ENCODE peak calls at places on chromosomes 4 and X, in eight cellular contexts. One of them, this sample, is unnamed.

GRCh38 chrX:2552621-2553297 is 52.0 kb upstream of the DHRSX start:
- DNase-seq in stimulated activated CD4-positive, alpha-beta T cell treated with anti-CD3 and anti-CD28 coated beads, Interleukin-2, amount 100 ng/mL, for 48 hours: no peak
- DNase-seq in AG08396: peak; percentile 17
- DNase-seq in stimulated activated naive CD4-positive, alpha-beta T cell: no peak
- DNase-seq in AG09309: peak; percentile 94
- DNase-seq in bronchial epithelial cell: no peak
- DNase-seq in AG04450: no peak
- DNase-seq in pancreas: no peak
- DNase-seq in this sample: no peak

GRCh38 chr4:25725870-25726269 is 70.2 kb downstream of the SLC34A2 start:
- DNase-seq in stimulated activated naive CD4-positive, alpha-beta T cell: no peak
- DNase-seq in pancreas: no peak
- DNase-seq in stimulated activated CD4-positive, alpha-beta T cell treated with anti-CD3 and anti-CD28 coated beads, Interleukin-2, amount 100 ng/mL, for 48 hours: no peak
- DNase-seq in AG08396: no peak
- DNase-seq in AG04450: no peak
- DNase-seq in AG09309: no peak
- DNase-seq in bronchial epithelial cell: no peak
- DNase-seq in this sample: no peak

GRCh38 chrX:43870758-43871419 is 11.4 kb downstream of the MAOB start:
- DNase-seq in stimulated activated naive CD4-positive, alpha-beta T cell: no peak
- DNase-seq in AG09309: no peak
- DNase-seq in bronchial epithelial cell: no peak
- DNase-seq in AG08396: no peak
- DNase-seq in pancreas: no peak
- DNase-seq in stimulated activated CD4-positive, alpha-beta T cell treated with anti-CD3 and anti-CD28 coated beads, Interleukin-2, amount 100 ng/mL, for 48 hours: no peak
- DNase-seq in AG04450: no peak
- DNase-seq in this sample: peak; percentile 4

GRCh38 chr4:2818351-2818939 is 25.2 kb upstream of the ADD1 start:
- DNase-seq in AG04450: no peak
- DNase-seq in AG08396: peak; percentile 67
- DNase-seq in stimulated activated naive CD4-positive, alpha-beta T cell: no peak
- DNase-seq in stimulated activated CD4-positive, alpha-beta T cell treated with anti-CD3 and anti-CD28 coated beads, Interleukin-2, amount 100 ng/mL, for 48 hours: no peak
- DNase-seq in bronchial epithelial cell: no peak
- DNase-seq in AG09309: no peak
- DNase-seq in pancreas: no peak
- DNase-seq in this sample: no peak

GRCh38 chr4:189771696-189772361 is 168.8 kb upstream of the FRG1 start:
- DNase-seq in pancreas: no peak
- DNase-seq in stimulated activated CD4-positive, alpha-beta T cell treated with anti-CD3 and anti-CD28 coated beads, Interleukin-2, amount 100 ng/mL, for 48 hours: no peak
- DNase-seq in AG08396: no peak
- DNase-seq in stimulated activated naive CD4-positive, alpha-beta T cell: no peak
- DNase-seq in AG04450: no peak
- DNase-seq in AG09309: no peak
- DNase-seq in bronchial epithelial cell: no peak
- DNase-seq in this sample: no peak

GRCh38 chrX:68177542-68177941 is 255.8 kb downstream of the OPHN1 start:
- DNase-seq in pancreas: no peak
- DNase-seq in stimulated activated CD4-positive, alpha-beta T cell treated with anti-CD3 and anti-CD28 coated beads, Interleukin-2, amount 100 ng/mL, for 48 hours: no peak
- DNase-seq in AG04450: no peak
- DNase-seq in AG08396: no peak
- DNase-seq in bronchial epithelial cell: peak; percentile 20
- DNase-seq in stimulated activated naive CD4-positive, alpha-beta T cell: no peak
- DNase-seq in AG09309: no peak
- DNase-seq in this sample: peak; percentile 2

GRCh38 chr4:18621186-18621585 is 599.6 kb upstream of the LCORL start:
- DNase-seq in AG04450: no peak
- DNase-seq in stimulated activated CD4-positive, alpha-beta T cell treated with anti-CD3 and anti-CD28 coated beads, Interleukin-2, amount 100 ng/mL, for 48 hours: no peak
- DNase-seq in pancreas: no peak
- DNase-seq in stimulated activated naive CD4-positive, alpha-beta T cell: no peak
- DNase-seq in bronchial epithelial cell: no peak
- DNase-seq in AG08396: no peak
- DNase-seq in AG09309: no peak
- DNase-seq in this sample: no peak

GRCh38 chrX:38431525-38431924 is 79.1 kb downstream of the OTC start:
- DNase-seq in pancreas: no peak
- DNase-seq in AG04450: no peak
- DNase-seq in AG09309: no peak
- DNase-seq in stimulated activated naive CD4-positive, alpha-beta T cell: no peak
- DNase-seq in bronchial epithelial cell: no peak
- DNase-seq in stimulated activated CD4-positive, alpha-beta T cell treated with anti-CD3 and anti-CD28 coated beads, Interleukin-2, amount 100 ng/mL, for 48 hours: no peak
- DNase-seq in AG08396: no peak
- DNase-seq in this sample: no peak

GRCh38 chr4:2044119-2044485 is 15.0 kb upstream of the NAT8L start:
- DNase-seq in stimulated activated CD4-positive, alpha-beta T cell treated with anti-CD3 and anti-CD28 coated beads, Interleukin-2, amount 100 ng/mL, for 48 hours: no peak
- DNase-seq in pancreas: no peak
- DNase-seq in AG04450: no peak
- DNase-seq in AG08396: peak; percentile 4
- DNase-seq in AG09309: no peak
- DNase-seq in stimulated activated naive CD4-positive, alpha-beta T cell: no peak
- DNase-seq in bronchial epithelial cell: no peak
- DNase-seq in this sample: no peak

GRCh38 chr4:95155759-95156451 is 392.9 kb downstream of the UNC5C start:
- DNase-seq in stimulated activated naive CD4-positive, alpha-beta T cell: no peak
- DNase-seq in pancreas: no peak
- DNase-seq in AG09309: peak; percentile 13
- DNase-seq in AG08396: peak; percentile 32
- DNase-seq in AG04450: no peak
- DNase-seq in stimulated activated CD4-positive, alpha-beta T cell treated with anti-CD3 and anti-CD28 coated beads, Interleukin-2, amount 100 ng/mL, for 48 hours: no peak
- DNase-seq in bronchial epithelial cell: peak; percentile 46
- DNase-seq in this sample: no peak

This sample was measured in activated CD8-positive, alpha-beta T cell treated with anti-CD3 and anti-CD28 coated beads for 36 hours.